ENCODE peak calls at places on chromosomes 16 and 17, in four cellular contexts. J, N, H and R are unnamed samples.

GRCh38 chr16:89921699-89922476 is 1.3 kb upstream of the TUBB3 start:
- DNase-seq in N (peak), J (peak), H (peak), R (peak)

GRCh38 chr16:19655242-19655777 is 62.7 kb downstream of the KNOP1 start:
- DNase-seq in N (no peak), J (no peak), H (no peak), R (no peak)

GRCh38 chr16:26178298-26178697 is 486.5 kb downstream of the HS3ST4 start:
- DNase-seq in N (no peak), J (no peak), H (no peak), R (no peak)

GRCh38 chr17:65202833-65203571 is 65.8 kb downstream of the RGS9 start:
- DNase-seq in N (no peak), H (no peak), J (no peak), R (no peak)

GRCh38 chr17:7740481-7741001 is 23.0 kb downstream of the DNAH2 start:
- DNase-seq in J (no peak), H (no peak), N (no peak), R (no peak)

GRCh38 chr17:41680426-41681040 is 8.2 kb upstream of the EIF1 start:
- DNase-seq in N (no peak), H (no peak), J (no peak), R (no peak)

GRCh38 chr17:36506249-36506826 is 19.9 kb downstream of the ZNHIT3 start:
- DNase-seq in H (no peak), J (no peak), N (no peak), R (no peak)

GRCh38 chr16:63808730-63809129 is 1313.1 kb downstream of the CDH11 start:
- DNase-seq in J (no peak), N (no peak), H (no peak), R (no peak)

GRCh38 chr17:59846391-59847165 is 46.2 kb downstream of the TUBD1 start:
- DNase-seq in J (peak), N (peak), H (peak), R (peak)

GRCh38 chr17:35315283-35315682 is 58.1 kb downstream of the SLFN11 start:
- DNase-seq in N (no peak), J (no peak), H (peak), R (peak)

GRCh38 chr17:29154516-29155234 is 25.5 kb downstream of the MYO18A start:
- DNase-seq in N (no peak), J (no peak), H (no peak), R (no peak)

GRCh38 chr16:11992008-11992584 is 15.6 kb downstream of the SNX29 start:
- DNase-seq in J (no peak), H (no peak), N (no peak), R (no peak)

GRCh38 chr16:57497121-57497520 is 10.8 kb upstream of the DOK4 start:
- DNase-seq in N (no peak), J (no peak), H (no peak), R (no peak)

GRCh38 chr16:1706386-1707192 is 594 bp downstream of the MAPK8IP3 start:
- DNase-seq in N (peak), J (no peak), H (no peak), R (peak)

GRCh38 chr16:726438-727290 is at the start of the genes CCDC78 and HAGHL:
- DNase-seq in H (no peak), J (no peak), N (peak), R (peak)

GRCh38 chr16:70601576-70602575 is 44.5 kb upstream of the IL34 start:
- DNase-seq in J (no peak), N (no peak), H (no peak), R (no peak)

GRCh38 chr16:5607169-5607568 is 509.6 kb upstream of the EEF2KMT start:
- DNase-seq in N (no peak), H (no peak), J (no peak), R (no peak)

GRCh38 chr17:20996724-20997615 is 45.8 kb downstream of the USP22 start:
- DNase-seq in N (no peak), H (no peak), J (no peak), R (no peak)

GRCh38 chr17:17395885-17396284 is 80.9 kb upstream of the MED9 start:
- DNase-seq in H (no peak), N (no peak), J (no peak), R (no peak)

GRCh38 chr17:61400786-61401279 is 1.2 kb downstream of the TBX2 start:
- DNase-seq in N (no peak), H (no peak), J (no peak), R (no peak)

GRCh38 chr17:17363638-17364337 is 60.6 kb downstream of the NT5M start:
- DNase-seq in J (no peak), H (no peak), N (peak), R (no peak)

GRCh38 chr17:69046130-69046807 is 14.5 kb downstream of the ABCA9 start:
- DNase-seq in N (no peak), H (no peak), J (no peak), R (no peak)

GRCh38 chr17:43601280-43602050 is 55.3 kb upstream of the ETV4 start:
- DNase-seq in J (no peak), H (no peak), N (no peak), R (peak)

GRCh38 chr16:3968556-3968955 is 88.0 kb upstream of the CREBBP start:
- DNase-seq in H (no peak), J (no peak), N (no peak), R (no peak)

GRCh38 chr16:9415588-9415987 is 324.1 kb downstream of the HAPSTR1 start:
- DNase-seq in N (no peak), H (no peak), J (no peak), R (no peak)
- TF ChIP-seq CTCF in N (no peak), H (no peak), J (no peak), R (no peak)

DNA sequence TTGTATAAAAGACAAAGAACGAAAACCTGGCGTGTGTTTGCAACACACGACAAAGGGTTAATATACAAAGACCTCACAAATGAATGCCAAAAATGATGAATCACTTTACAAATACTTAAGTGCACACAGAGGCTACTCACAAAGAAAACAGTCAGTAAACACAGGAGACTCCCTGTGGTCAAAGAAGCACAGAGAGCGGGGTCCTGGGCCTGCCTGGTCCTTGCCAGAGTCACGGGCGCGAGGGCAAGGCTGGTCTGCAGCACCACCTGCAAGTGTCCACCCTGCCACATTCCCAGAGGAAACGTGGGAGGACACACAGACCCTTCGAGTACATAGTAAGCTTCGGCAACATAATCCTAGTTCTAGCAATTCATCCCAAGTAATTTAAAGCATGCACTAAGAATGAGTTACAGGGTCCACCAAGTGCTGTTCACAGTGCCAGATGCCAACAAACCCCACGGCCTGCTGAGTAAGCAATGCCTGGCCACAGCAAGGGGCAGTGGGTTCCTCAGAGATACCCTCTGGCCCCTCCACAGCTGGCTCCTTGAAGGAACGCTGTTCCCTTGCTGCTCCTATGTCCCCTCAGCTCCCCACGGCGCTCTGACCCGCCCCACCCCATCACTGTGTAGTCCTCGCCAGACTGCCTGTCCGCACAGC is 24.6 kb upstream of the FAAP100 start:
- DNase-seq in N (no peak), H (no peak), J (peak), R (peak)
- TF ChIP-seq CTCF in N (no peak), H (peak), J (peak), R (no peak)

GRCh38 chr17:5080591-5080990 is 2.3 kb downstream of the ZFP3 start:
- DNase-seq in J (no peak), H (no peak), N (no peak), R (no peak)

GRCh38 chr17:5077781-5078105 is 524 bp upstream of the ZFP3 start:
- DNase-seq in N (no peak), H (no peak), J (no peak), R (no peak)

GRCh38 chr17:5078106-5079028 is at the start of gene ZFP3:
- DNase-seq in N (peak), H (peak), J (peak), R (peak)
- TF ChIP-seq CTCF in N (peak), H (peak), J (no peak), R (no peak)

DNA sequence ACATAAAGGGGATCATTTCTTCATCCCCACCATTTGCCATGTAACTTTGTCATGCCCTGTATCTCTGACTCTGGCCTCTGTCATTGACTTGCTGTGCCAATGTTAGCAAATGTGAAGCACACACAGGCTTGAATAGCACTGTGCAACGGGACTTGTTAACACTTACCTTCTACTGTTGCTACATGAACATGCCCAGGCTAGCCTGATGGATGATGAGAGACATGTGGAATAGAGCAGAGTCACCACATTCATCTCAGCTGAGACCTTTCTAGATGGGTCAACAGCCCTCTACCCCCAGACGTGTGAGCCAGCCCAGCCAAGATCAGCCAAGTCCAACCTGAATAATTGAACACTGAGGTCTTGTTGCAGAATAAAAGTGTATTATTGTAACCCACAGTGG is 162.1 kb upstream of the SALL1 start:
- DNase-seq in N (no peak), J (no peak), H (no peak), R (peak)
- TF ChIP-seq CTCF in N (no peak), J (no peak), H (no peak), R (no peak)

GRCh38 chr16:88863426-88863825 is 3.0 kb downstream of the PABPN1L start:
- DNase-seq in J (no peak), N (no peak), H (no peak), R (no peak)

GRCh38 chr16:88864099-88864498 is 2.4 kb downstream of the PABPN1L start:
- DNase-seq in J (no peak), H (no peak), N (no peak), R (no peak)

GRCh38 chr16:88865742-88866141 is 718 bp downstream of the PABPN1L start:
- DNase-seq in H (no peak), J (no peak), N (no peak), R (no peak)

GRCh38 chr16:88865310-88865709 is 1.1 kb downstream of the PABPN1L start:
- DNase-seq in J (no peak), N (no peak), H (no peak), R (no peak)

GRCh38 chr16:88864521-88864920 is 1.9 kb downstream of the PABPN1L start:
- DNase-seq in J (no peak), H (no peak), N (no peak), R (no peak)
- TF ChIP-seq CTCF in J (no peak), H (no peak), N (no peak), R (no peak)

DNA sequence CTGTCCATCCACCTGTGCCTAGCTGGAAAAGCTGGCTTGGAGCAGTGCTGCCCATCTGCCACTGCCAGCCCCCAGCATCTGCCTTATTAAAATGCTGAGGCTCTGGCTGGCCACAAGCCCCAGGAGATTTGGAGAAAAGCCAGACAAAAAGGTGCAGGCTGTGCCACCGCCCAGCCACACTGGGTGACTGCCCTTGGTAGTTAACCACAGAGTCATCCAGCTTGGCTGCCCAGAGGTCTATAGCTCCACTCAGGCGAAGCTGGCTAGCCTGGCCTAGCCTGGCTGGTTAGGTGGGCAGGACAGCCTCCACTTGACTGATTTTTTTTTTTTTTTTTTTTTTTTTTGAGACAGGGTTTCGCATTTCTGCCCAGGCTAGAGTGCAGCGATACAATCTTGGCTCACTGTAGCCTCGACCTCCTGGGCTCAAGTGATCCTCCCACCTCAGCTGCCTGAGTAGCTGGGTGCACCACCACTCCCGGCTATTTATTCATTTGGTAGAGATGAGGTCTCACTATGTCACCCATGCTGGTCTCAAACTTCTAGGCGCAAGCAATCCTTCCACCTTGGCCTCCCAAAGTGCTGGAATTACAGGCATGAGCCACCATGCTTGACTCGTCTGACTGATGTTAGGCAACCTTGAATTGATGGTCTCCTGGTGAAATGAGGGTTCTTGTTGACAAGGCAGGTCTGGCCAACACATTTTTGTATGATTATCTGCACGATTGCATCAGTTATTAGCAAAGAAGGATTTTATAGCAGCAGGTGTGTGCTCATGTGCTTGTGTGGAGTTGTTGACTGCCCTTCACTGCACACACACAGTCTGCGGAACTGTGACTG is 103.8 kb downstream of the RAB11FIP4 start:
- DNase-seq in J (no peak), N (no peak), H (no peak), R (peak)
- TF ChIP-seq CTCF in J (no peak), N (no peak), H (no peak), R (no peak)

DNA sequence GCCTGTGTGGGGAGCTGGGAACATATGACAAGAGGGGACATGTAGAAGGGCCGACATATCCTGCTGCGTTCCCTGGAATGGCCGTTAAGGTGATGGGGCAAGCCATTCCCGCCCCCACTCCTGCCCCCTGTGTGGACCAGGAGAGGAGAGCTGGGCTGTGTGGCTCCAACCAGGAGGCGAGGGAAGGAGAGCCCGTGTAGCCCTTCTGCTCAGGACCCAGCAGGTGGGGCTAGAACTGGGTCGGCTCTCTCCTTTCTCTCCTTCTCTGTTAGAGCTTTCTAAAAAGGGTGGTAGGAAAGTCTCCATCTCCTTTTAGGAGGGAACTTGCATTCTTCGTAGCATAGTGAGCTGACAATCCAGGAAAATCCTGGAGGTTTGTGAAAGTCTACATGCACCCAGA is 12.8 kb downstream of the SPHK1 start:
- DNase-seq in H (no peak), N (no peak), J (no peak), R (no peak)
- TF ChIP-seq CTCF in H (peak), N (no peak), J (no peak), R (no peak)

DNA sequence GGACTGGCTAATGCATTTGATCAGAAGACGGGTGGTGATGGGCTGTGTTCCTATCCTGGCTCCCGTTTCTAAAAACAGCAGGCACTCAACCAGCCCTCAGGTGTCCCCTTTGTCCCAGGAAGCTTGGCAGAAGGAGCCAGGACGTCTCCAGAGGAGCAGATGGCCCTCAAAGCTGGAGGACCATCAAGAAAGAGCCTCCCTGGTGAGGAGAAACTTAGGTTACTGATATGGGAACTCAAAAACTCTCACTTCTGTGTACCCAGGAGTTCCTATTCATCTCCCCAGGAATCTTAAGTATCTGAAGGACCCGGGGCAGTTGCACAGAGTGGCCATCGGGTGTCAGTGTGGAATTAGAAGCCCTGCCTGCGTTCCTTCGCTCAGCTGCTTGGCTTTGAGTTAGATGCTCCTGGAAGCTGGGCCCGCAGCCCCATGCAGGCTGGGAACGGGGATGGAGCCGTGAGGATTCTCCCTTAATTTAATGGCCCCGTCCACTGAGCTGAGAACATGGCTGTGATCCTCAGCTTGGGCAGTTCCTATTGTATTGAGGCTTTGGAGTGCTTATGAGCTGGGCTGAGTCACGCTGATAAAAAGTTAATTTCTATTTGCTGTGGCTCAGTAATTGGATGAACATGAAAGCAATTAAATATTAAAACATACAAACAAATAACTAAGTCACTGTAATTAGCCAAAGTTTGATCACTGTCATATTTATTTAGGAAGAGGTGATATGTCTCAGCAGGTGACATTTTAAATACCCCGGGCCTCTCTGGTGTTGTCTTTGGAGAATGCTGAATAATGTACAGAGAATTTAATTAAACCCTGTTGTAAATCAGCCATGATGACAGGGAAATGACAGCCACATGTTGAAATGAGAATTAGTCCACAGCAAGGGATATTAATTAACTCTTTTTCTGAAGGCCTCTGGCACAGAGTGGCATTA is 402.1 kb downstream of the SEC14L1 start:
- DNase-seq in J (peak), N (peak), H (peak), R (peak)
- TF ChIP-seq CTCF in J (peak), N (peak), H (peak), R (peak)

GRCh38 chr17:50214986-50215730 is 13.7 kb upstream of the COL1A1 start:
- DNase-seq in N (no peak), H (no peak), J (no peak), R (no peak)

GRCh38 chr17:50212121-50212843 is 10.9 kb upstream of the COL1A1 start:
- DNase-seq in J (no peak), H (peak), N (no peak), R (no peak)

GRCh38 chr17:50211249-50212120 is 10.1 kb upstream of the COL1A1 start:
- DNase-seq in H (no peak), N (no peak), J (no peak), R (no peak)

GRCh38 chr17:50210249-50211225 is 9.1 kb upstream of the COL1A1 start:
- DNase-seq in J (peak), N (no peak), H (peak), R (peak)

DNA sequence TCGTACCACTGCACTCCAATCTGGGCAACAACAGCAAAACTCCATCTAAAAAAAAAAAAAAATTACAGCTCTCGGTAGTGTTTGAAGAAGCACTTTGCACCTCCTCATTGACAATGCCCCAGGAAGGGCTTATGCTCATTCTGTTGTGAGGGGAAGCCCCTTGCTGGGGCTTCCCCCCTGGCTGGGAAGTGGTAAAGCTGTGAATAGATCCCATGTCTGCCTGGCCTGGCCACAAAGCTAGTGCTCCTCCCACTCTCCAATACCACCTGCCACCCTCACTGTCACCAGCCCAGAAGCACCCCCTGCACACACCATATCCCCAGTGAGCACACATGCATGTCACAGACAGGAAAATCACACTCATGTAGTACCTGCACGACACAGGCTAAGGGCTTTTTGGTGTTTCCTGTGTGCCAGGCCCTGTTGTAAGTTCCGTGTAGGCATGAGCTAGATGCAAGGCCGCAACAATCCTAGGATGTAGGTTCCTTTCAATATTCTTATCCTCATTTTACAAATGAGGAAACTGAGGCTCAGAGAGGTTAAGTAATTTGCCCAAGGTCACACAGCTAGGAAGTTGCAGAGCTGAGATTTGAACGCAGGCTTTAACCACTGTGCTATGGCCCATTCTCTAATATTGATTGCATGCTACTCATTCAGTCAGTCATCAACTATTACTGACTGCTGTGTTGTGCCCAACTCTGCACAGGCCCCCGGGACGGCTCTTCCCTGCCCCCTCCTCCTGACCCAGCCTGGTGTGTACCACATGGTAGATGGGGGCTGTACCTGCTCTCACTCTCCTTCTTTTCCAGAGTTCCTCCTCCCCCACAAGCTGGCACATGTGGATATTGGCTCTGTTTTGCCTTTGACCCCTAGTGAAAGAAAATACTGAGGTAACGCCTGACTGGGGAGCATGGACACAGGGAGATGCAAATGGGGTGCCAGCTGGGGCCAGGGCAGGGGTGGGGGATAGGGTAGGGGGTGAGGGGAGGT is 11.9 kb upstream of the COL1A1 start:
- DNase-seq in H (no peak), J (no peak), N (peak), R (no peak)
- TF ChIP-seq CTCF in H (no peak), J (peak), N (peak), R (no peak)